ENCODE peak calls at places on chromosomes 16 and 17, in six cellular contexts. One of them, this sample, is unnamed.

GRCh38 chr16:61050547-61050946 is 985.7 kb downstream of the CDH8 start:
- DNase-seq in endothelial cell of umbilical vein: no peak
- DNase-seq in hypothalamus: no peak
- DNase-seq in activated CD4-positive, alpha-beta T cell treated with anti-CD3 and anti-CD28 coated beads for 24 hours: no peak
- DNase-seq in stimulated activated CD4-positive, alpha-beta T cell treated with anti-CD3 and anti-CD28 coated beads, TNF-alpha, amount 100 ng/mL, for 24 hours: no peak
- DNase-seq in stimulated activated CD8-positive, alpha-beta memory T cell treated with anti-CD3 and anti-CD28 coated beads, Interleukin-12 subunit alpha, Interleukin-12 subunit beta, amount 100 ng/mL, for 4 hours: no peak
- DNase-seq in this sample: no peak

GRCh38 chr16:47858333-47859067 is 297.3 kb downstream of the ABCC12 start:
- DNase-seq in endothelial cell of umbilical vein: no peak
- DNase-seq in hypothalamus: no peak
- DNase-seq in activated CD4-positive, alpha-beta T cell treated with anti-CD3 and anti-CD28 coated beads for 24 hours: no peak
- DNase-seq in stimulated activated CD4-positive, alpha-beta T cell treated with anti-CD3 and anti-CD28 coated beads, TNF-alpha, amount 100 ng/mL, for 24 hours: no peak
- DNase-seq in stimulated activated CD8-positive, alpha-beta memory T cell treated with anti-CD3 and anti-CD28 coated beads, Interleukin-12 subunit alpha, Interleukin-12 subunit beta, amount 100 ng/mL, for 4 hours: no peak
- DNase-seq in this sample: no peak

GRCh38 chr17:81307636-81308035 is 12.5 kb upstream of the SLC38A10 start:
- DNase-seq in endothelial cell of umbilical vein: no peak
- DNase-seq in hypothalamus: no peak
- DNase-seq in activated CD4-positive, alpha-beta T cell treated with anti-CD3 and anti-CD28 coated beads for 24 hours: no peak
- DNase-seq in stimulated activated CD4-positive, alpha-beta T cell treated with anti-CD3 and anti-CD28 coated beads, TNF-alpha, amount 100 ng/mL, for 24 hours: no peak
- DNase-seq in stimulated activated CD8-positive, alpha-beta memory T cell treated with anti-CD3 and anti-CD28 coated beads, Interleukin-12 subunit alpha, Interleukin-12 subunit beta, amount 100 ng/mL, for 4 hours: no peak
- DNase-seq in this sample: no peak

GRCh38 chr17:27496501-27496943 is 40.3 kb downstream of the KSR1 start:
- DNase-seq in endothelial cell of umbilical vein: no peak
- DNase-seq in hypothalamus: no peak
- DNase-seq in activated CD4-positive, alpha-beta T cell treated with anti-CD3 and anti-CD28 coated beads for 24 hours: no peak
- DNase-seq in stimulated activated CD4-positive, alpha-beta T cell treated with anti-CD3 and anti-CD28 coated beads, TNF-alpha, amount 100 ng/mL, for 24 hours: no peak
- DNase-seq in stimulated activated CD8-positive, alpha-beta memory T cell treated with anti-CD3 and anti-CD28 coated beads, Interleukin-12 subunit alpha, Interleukin-12 subunit beta, amount 100 ng/mL, for 4 hours: no peak
- DNase-seq in this sample: no peak

GRCh38 chr16:89842471-89843408 is 14.5 kb downstream of the SPIRE2 start:
- DNase-seq in endothelial cell of umbilical vein: peak; percentile 72
- DNase-seq in hypothalamus: no peak
- DNase-seq in activated CD4-positive, alpha-beta T cell treated with anti-CD3 and anti-CD28 coated beads for 24 hours: no peak
- DNase-seq in stimulated activated CD4-positive, alpha-beta T cell treated with anti-CD3 and anti-CD28 coated beads, TNF-alpha, amount 100 ng/mL, for 24 hours: no peak
- DNase-seq in stimulated activated CD8-positive, alpha-beta memory T cell treated with anti-CD3 and anti-CD28 coated beads, Interleukin-12 subunit alpha, Interleukin-12 subunit beta, amount 100 ng/mL, for 4 hours: no peak
- DNase-seq in this sample: no peak

GRCh38 chr17:78034429-78035091 is 76.1 kb downstream of the TNRC6C start:
- DNase-seq in endothelial cell of umbilical vein: peak; percentile 65
- DNase-seq in hypothalamus: no peak
- DNase-seq in activated CD4-positive, alpha-beta T cell treated with anti-CD3 and anti-CD28 coated beads for 24 hours: no peak
- DNase-seq in stimulated activated CD4-positive, alpha-beta T cell treated with anti-CD3 and anti-CD28 coated beads, TNF-alpha, amount 100 ng/mL, for 24 hours: no peak
- DNase-seq in stimulated activated CD8-positive, alpha-beta memory T cell treated with anti-CD3 and anti-CD28 coated beads, Interleukin-12 subunit alpha, Interleukin-12 subunit beta, amount 100 ng/mL, for 4 hours: no peak
- DNase-seq in this sample: no peak

GRCh38 chr17:19755821-19756510 is 7.9 kb upstream of the ALDH3A1 start:
- DNase-seq in endothelial cell of umbilical vein: no peak
- DNase-seq in hypothalamus: no peak
- DNase-seq in activated CD4-positive, alpha-beta T cell treated with anti-CD3 and anti-CD28 coated beads for 24 hours: no peak
- DNase-seq in stimulated activated CD4-positive, alpha-beta T cell treated with anti-CD3 and anti-CD28 coated beads, TNF-alpha, amount 100 ng/mL, for 24 hours: no peak
- DNase-seq in stimulated activated CD8-positive, alpha-beta memory T cell treated with anti-CD3 and anti-CD28 coated beads, Interleukin-12 subunit alpha, Interleukin-12 subunit beta, amount 100 ng/mL, for 4 hours: no peak
- DNase-seq in this sample: no peak

GRCh38 chr17:82835766-82836512 is 3.9 kb downstream of the ZNF750 start:
- DNase-seq in endothelial cell of umbilical vein: no peak
- DNase-seq in hypothalamus: no peak
- DNase-seq in activated CD4-positive, alpha-beta T cell treated with anti-CD3 and anti-CD28 coated beads for 24 hours: no peak
- DNase-seq in stimulated activated CD4-positive, alpha-beta T cell treated with anti-CD3 and anti-CD28 coated beads, TNF-alpha, amount 100 ng/mL, for 24 hours: no peak
- DNase-seq in stimulated activated CD8-positive, alpha-beta memory T cell treated with anti-CD3 and anti-CD28 coated beads, Interleukin-12 subunit alpha, Interleukin-12 subunit beta, amount 100 ng/mL, for 4 hours: no peak
- DNase-seq in this sample: no peak

GRCh38 chr17:8109669-8110455 is 8.5 kb downstream of the ALOXE3 start:
- DNase-seq in endothelial cell of umbilical vein: peak; percentile 28
- DNase-seq in hypothalamus: no peak
- DNase-seq in activated CD4-positive, alpha-beta T cell treated with anti-CD3 and anti-CD28 coated beads for 24 hours: peak; percentile 71
- DNase-seq in stimulated activated CD4-positive, alpha-beta T cell treated with anti-CD3 and anti-CD28 coated beads, TNF-alpha, amount 100 ng/mL, for 24 hours: peak; percentile 63
- DNase-seq in stimulated activated CD8-positive, alpha-beta memory T cell treated with anti-CD3 and anti-CD28 coated beads, Interleukin-12 subunit alpha, Interleukin-12 subunit beta, amount 100 ng/mL, for 4 hours: peak; percentile 63
- DNase-seq in this sample: no peak

GRCh38 chr17:74372426-74372825 is 5.1 kb downstream of the GPR142 start:
- DNase-seq in endothelial cell of umbilical vein: no peak
- DNase-seq in hypothalamus: no peak
- DNase-seq in activated CD4-positive, alpha-beta T cell treated with anti-CD3 and anti-CD28 coated beads for 24 hours: no peak
- DNase-seq in stimulated activated CD4-positive, alpha-beta T cell treated with anti-CD3 and anti-CD28 coated beads, TNF-alpha, amount 100 ng/mL, for 24 hours: no peak
- DNase-seq in stimulated activated CD8-positive, alpha-beta memory T cell treated with anti-CD3 and anti-CD28 coated beads, Interleukin-12 subunit alpha, Interleukin-12 subunit beta, amount 100 ng/mL, for 4 hours: no peak
- DNase-seq in this sample: no peak

GRCh38 chr16:57720142-57720575 is 15.4 kb upstream of the KATNB1 start:
- DNase-seq in endothelial cell of umbilical vein: peak; percentile 53
- DNase-seq in hypothalamus: peak; percentile 14
- DNase-seq in activated CD4-positive, alpha-beta T cell treated with anti-CD3 and anti-CD28 coated beads for 24 hours: no peak
- DNase-seq in stimulated activated CD4-positive, alpha-beta T cell treated with anti-CD3 and anti-CD28 coated beads, TNF-alpha, amount 100 ng/mL, for 24 hours: no peak
- DNase-seq in stimulated activated CD8-positive, alpha-beta memory T cell treated with anti-CD3 and anti-CD28 coated beads, Interleukin-12 subunit alpha, Interleukin-12 subunit beta, amount 100 ng/mL, for 4 hours: no peak
- DNase-seq in this sample: no peak

GRCh38 chr16:87165885-87166284 is 151.3 kb downstream of the C16orf95 start:
- DNase-seq in endothelial cell of umbilical vein: no peak
- DNase-seq in hypothalamus: no peak
- DNase-seq in activated CD4-positive, alpha-beta T cell treated with anti-CD3 and anti-CD28 coated beads for 24 hours: no peak
- DNase-seq in stimulated activated CD4-positive, alpha-beta T cell treated with anti-CD3 and anti-CD28 coated beads, TNF-alpha, amount 100 ng/mL, for 24 hours: no peak
- DNase-seq in stimulated activated CD8-positive, alpha-beta memory T cell treated with anti-CD3 and anti-CD28 coated beads, Interleukin-12 subunit alpha, Interleukin-12 subunit beta, amount 100 ng/mL, for 4 hours: no peak
- DNase-seq in this sample: no peak

GRCh38 chr17:37188157-37188556 is 187.6 kb upstream of the C17orf78 start:
- DNase-seq in endothelial cell of umbilical vein: no peak
- DNase-seq in hypothalamus: no peak
- DNase-seq in activated CD4-positive, alpha-beta T cell treated with anti-CD3 and anti-CD28 coated beads for 24 hours: no peak
- DNase-seq in stimulated activated CD4-positive, alpha-beta T cell treated with anti-CD3 and anti-CD28 coated beads, TNF-alpha, amount 100 ng/mL, for 24 hours: no peak
- DNase-seq in stimulated activated CD8-positive, alpha-beta memory T cell treated with anti-CD3 and anti-CD28 coated beads, Interleukin-12 subunit alpha, Interleukin-12 subunit beta, amount 100 ng/mL, for 4 hours: no peak
- DNase-seq in this sample: no peak

GRCh38 chr17:69574257-69575197 is 160.0 kb downstream of the MAP2K6 start:
- DNase-seq in endothelial cell of umbilical vein: peak; percentile 61
- DNase-seq in hypothalamus: no peak
- DNase-seq in activated CD4-positive, alpha-beta T cell treated with anti-CD3 and anti-CD28 coated beads for 24 hours: no peak
- DNase-seq in stimulated activated CD4-positive, alpha-beta T cell treated with anti-CD3 and anti-CD28 coated beads, TNF-alpha, amount 100 ng/mL, for 24 hours: no peak
- DNase-seq in stimulated activated CD8-positive, alpha-beta memory T cell treated with anti-CD3 and anti-CD28 coated beads, Interleukin-12 subunit alpha, Interleukin-12 subunit beta, amount 100 ng/mL, for 4 hours: no peak
- DNase-seq in this sample: no peak

GRCh38 chr17:6421700-6422604 is 13.0 kb downstream of the AIPL1 start:
- DNase-seq in endothelial cell of umbilical vein: peak; percentile 51
- DNase-seq in hypothalamus: peak; percentile 31
- DNase-seq in activated CD4-positive, alpha-beta T cell treated with anti-CD3 and anti-CD28 coated beads for 24 hours: peak; percentile 65
- DNase-seq in stimulated activated CD4-positive, alpha-beta T cell treated with anti-CD3 and anti-CD28 coated beads, TNF-alpha, amount 100 ng/mL, for 24 hours: peak; percentile 61
- DNase-seq in stimulated activated CD8-positive, alpha-beta memory T cell treated with anti-CD3 and anti-CD28 coated beads, Interleukin-12 subunit alpha, Interleukin-12 subunit beta, amount 100 ng/mL, for 4 hours: peak; percentile 37
- DNase-seq in this sample: no peak

GRCh38 chr16:81261049-81261648 is 22.7 kb downstream of the BCO1 start:
- DNase-seq in endothelial cell of umbilical vein: peak; percentile 30
- DNase-seq in hypothalamus: no peak
- DNase-seq in activated CD4-positive, alpha-beta T cell treated with anti-CD3 and anti-CD28 coated beads for 24 hours: peak; percentile 18
- DNase-seq in stimulated activated CD4-positive, alpha-beta T cell treated with anti-CD3 and anti-CD28 coated beads, TNF-alpha, amount 100 ng/mL, for 24 hours: no peak
- DNase-seq in stimulated activated CD8-positive, alpha-beta memory T cell treated with anti-CD3 and anti-CD28 coated beads, Interleukin-12 subunit alpha, Interleukin-12 subunit beta, amount 100 ng/mL, for 4 hours: no peak
- DNase-seq in this sample: no peak

GRCh38 chr16:28179354-28179753 is 32.4 kb downstream of the XPO6 start:
- DNase-seq in endothelial cell of umbilical vein: no peak
- DNase-seq in hypothalamus: no peak
- DNase-seq in activated CD4-positive, alpha-beta T cell treated with anti-CD3 and anti-CD28 coated beads for 24 hours: no peak
- DNase-seq in stimulated activated CD4-positive, alpha-beta T cell treated with anti-CD3 and anti-CD28 coated beads, TNF-alpha, amount 100 ng/mL, for 24 hours: no peak
- DNase-seq in stimulated activated CD8-positive, alpha-beta memory T cell treated with anti-CD3 and anti-CD28 coated beads, Interleukin-12 subunit alpha, Interleukin-12 subunit beta, amount 100 ng/mL, for 4 hours: no peak
- DNase-seq in this sample: no peak

GRCh38 chr16:68658258-68658973 is 13.3 kb downstream of the CDH3 start:
- DNase-seq in endothelial cell of umbilical vein: no peak
- DNase-seq in hypothalamus: no peak
- DNase-seq in activated CD4-positive, alpha-beta T cell treated with anti-CD3 and anti-CD28 coated beads for 24 hours: no peak
- DNase-seq in stimulated activated CD4-positive, alpha-beta T cell treated with anti-CD3 and anti-CD28 coated beads, TNF-alpha, amount 100 ng/mL, for 24 hours: no peak
- DNase-seq in stimulated activated CD8-positive, alpha-beta memory T cell treated with anti-CD3 and anti-CD28 coated beads, Interleukin-12 subunit alpha, Interleukin-12 subunit beta, amount 100 ng/mL, for 4 hours: no peak
- DNase-seq in this sample: no peak

GRCh38 chr17:804541-805435 is 22.6 kb downstream of the MRM3 start:
- DNase-seq in endothelial cell of umbilical vein: no peak
- DNase-seq in hypothalamus: no peak
- DNase-seq in activated CD4-positive, alpha-beta T cell treated with anti-CD3 and anti-CD28 coated beads for 24 hours: no peak
- DNase-seq in stimulated activated CD4-positive, alpha-beta T cell treated with anti-CD3 and anti-CD28 coated beads, TNF-alpha, amount 100 ng/mL, for 24 hours: no peak
- DNase-seq in stimulated activated CD8-positive, alpha-beta memory T cell treated with anti-CD3 and anti-CD28 coated beads, Interleukin-12 subunit alpha, Interleukin-12 subunit beta, amount 100 ng/mL, for 4 hours: no peak
- DNase-seq in this sample: no peak

GRCh38 chr16:52569296-52569695 is 22.4 kb upstream of the TOX3 start:
- DNase-seq in endothelial cell of umbilical vein: no peak
- DNase-seq in hypothalamus: no peak
- DNase-seq in activated CD4-positive, alpha-beta T cell treated with anti-CD3 and anti-CD28 coated beads for 24 hours: no peak
- DNase-seq in stimulated activated CD4-positive, alpha-beta T cell treated with anti-CD3 and anti-CD28 coated beads, TNF-alpha, amount 100 ng/mL, for 24 hours: no peak
- DNase-seq in stimulated activated CD8-positive, alpha-beta memory T cell treated with anti-CD3 and anti-CD28 coated beads, Interleukin-12 subunit alpha, Interleukin-12 subunit beta, amount 100 ng/mL, for 4 hours: no peak
- DNase-seq in this sample: no peak

GRCh38 chr16:11111166-11111565 is 144.8 kb downstream of the SOCS1 start:
- DNase-seq in endothelial cell of umbilical vein: no peak
- DNase-seq in hypothalamus: no peak
- DNase-seq in activated CD4-positive, alpha-beta T cell treated with anti-CD3 and anti-CD28 coated beads for 24 hours: no peak
- DNase-seq in stimulated activated CD4-positive, alpha-beta T cell treated with anti-CD3 and anti-CD28 coated beads, TNF-alpha, amount 100 ng/mL, for 24 hours: no peak
- DNase-seq in stimulated activated CD8-positive, alpha-beta memory T cell treated with anti-CD3 and anti-CD28 coated beads, Interleukin-12 subunit alpha, Interleukin-12 subunit beta, amount 100 ng/mL, for 4 hours: no peak
- DNase-seq in this sample: no peak

GRCh38 chr17:55873017-55873758 is 122.3 kb downstream of the PCTP start:
- DNase-seq in endothelial cell of umbilical vein: no peak
- DNase-seq in hypothalamus: no peak
- DNase-seq in activated CD4-positive, alpha-beta T cell treated with anti-CD3 and anti-CD28 coated beads for 24 hours: no peak
- DNase-seq in stimulated activated CD4-positive, alpha-beta T cell treated with anti-CD3 and anti-CD28 coated beads, TNF-alpha, amount 100 ng/mL, for 24 hours: no peak
- DNase-seq in stimulated activated CD8-positive, alpha-beta memory T cell treated with anti-CD3 and anti-CD28 coated beads, Interleukin-12 subunit alpha, Interleukin-12 subunit beta, amount 100 ng/mL, for 4 hours: no peak
- DNase-seq in this sample: no peak

GRCh38 chr17:82076785-82077591 is 11.4 kb upstream of the DUS1L start:
- DNase-seq in endothelial cell of umbilical vein: no peak
- DNase-seq in hypothalamus: no peak
- DNase-seq in activated CD4-positive, alpha-beta T cell treated with anti-CD3 and anti-CD28 coated beads for 24 hours: no peak
- DNase-seq in stimulated activated CD4-positive, alpha-beta T cell treated with anti-CD3 and anti-CD28 coated beads, TNF-alpha, amount 100 ng/mL, for 24 hours: no peak
- DNase-seq in stimulated activated CD8-positive, alpha-beta memory T cell treated with anti-CD3 and anti-CD28 coated beads, Interleukin-12 subunit alpha, Interleukin-12 subunit beta, amount 100 ng/mL, for 4 hours: no peak
- DNase-seq in this sample: no peak

GRCh38 chr17:81815646-81815985 is 11.7 kb downstream of the GCGR start:
- DNase-seq in endothelial cell of umbilical vein: no peak
- DNase-seq in hypothalamus: no peak
- DNase-seq in activated CD4-positive, alpha-beta T cell treated with anti-CD3 and anti-CD28 coated beads for 24 hours: no peak
- DNase-seq in stimulated activated CD4-positive, alpha-beta T cell treated with anti-CD3 and anti-CD28 coated beads, TNF-alpha, amount 100 ng/mL, for 24 hours: no peak
- DNase-seq in stimulated activated CD8-positive, alpha-beta memory T cell treated with anti-CD3 and anti-CD28 coated beads, Interleukin-12 subunit alpha, Interleukin-12 subunit beta, amount 100 ng/mL, for 4 hours: no peak
- DNase-seq in this sample: no peak

GRCh38 chr16:82949016-82949415 is 322.2 kb downstream of the CDH13 start:
- DNase-seq in endothelial cell of umbilical vein: no peak
- DNase-seq in hypothalamus: no peak
- DNase-seq in activated CD4-positive, alpha-beta T cell treated with anti-CD3 and anti-CD28 coated beads for 24 hours: no peak
- DNase-seq in stimulated activated CD4-positive, alpha-beta T cell treated with anti-CD3 and anti-CD28 coated beads, TNF-alpha, amount 100 ng/mL, for 24 hours: no peak
- DNase-seq in stimulated activated CD8-positive, alpha-beta memory T cell treated with anti-CD3 and anti-CD28 coated beads, Interleukin-12 subunit alpha, Interleukin-12 subunit beta, amount 100 ng/mL, for 4 hours: no peak
- DNase-seq in this sample: no peak

GRCh38 chr16:85110105-85110504 is 2.2 kb downstream of the CIBAR2 start:
- DNase-seq in endothelial cell of umbilical vein: no peak
- DNase-seq in hypothalamus: no peak
- DNase-seq in activated CD4-positive, alpha-beta T cell treated with anti-CD3 and anti-CD28 coated beads for 24 hours: no peak
- DNase-seq in stimulated activated CD4-positive, alpha-beta T cell treated with anti-CD3 and anti-CD28 coated beads, TNF-alpha, amount 100 ng/mL, for 24 hours: no peak
- DNase-seq in stimulated activated CD8-positive, alpha-beta memory T cell treated with anti-CD3 and anti-CD28 coated beads, Interleukin-12 subunit alpha, Interleukin-12 subunit beta, amount 100 ng/mL, for 4 hours: no peak
- DNase-seq in this sample: no peak

GRCh38 chr16:11224096-11224893 is 31.7 kb downstream of the SOCS1 start:
- DNase-seq in endothelial cell of umbilical vein: no peak
- DNase-seq in hypothalamus: no peak
- DNase-seq in activated CD4-positive, alpha-beta T cell treated with anti-CD3 and anti-CD28 coated beads for 24 hours: peak; percentile 36
- DNase-seq in stimulated activated CD4-positive, alpha-beta T cell treated with anti-CD3 and anti-CD28 coated beads, TNF-alpha, amount 100 ng/mL, for 24 hours: peak; percentile 26
- DNase-seq in stimulated activated CD8-positive, alpha-beta memory T cell treated with anti-CD3 and anti-CD28 coated beads, Interleukin-12 subunit alpha, Interleukin-12 subunit beta, amount 100 ng/mL, for 4 hours: peak; percentile 26
- DNase-seq in this sample: no peak

GRCh38 chr17:57735707-57736106 is 9.4 kb downstream of the CCDC182 start:
- DNase-seq in endothelial cell of umbilical vein: no peak
- DNase-seq in hypothalamus: no peak
- DNase-seq in activated CD4-positive, alpha-beta T cell treated with anti-CD3 and anti-CD28 coated beads for 24 hours: no peak
- DNase-seq in stimulated activated CD4-positive, alpha-beta T cell treated with anti-CD3 and anti-CD28 coated beads, TNF-alpha, amount 100 ng/mL, for 24 hours: no peak
- DNase-seq in stimulated activated CD8-positive, alpha-beta memory T cell treated with anti-CD3 and anti-CD28 coated beads, Interleukin-12 subunit alpha, Interleukin-12 subunit beta, amount 100 ng/mL, for 4 hours: no peak
- DNase-seq in this sample: no peak

GRCh38 chr17:73341350-73342056 is 29.7 kb upstream of the CDC42EP4 start:
- DNase-seq in endothelial cell of umbilical vein: no peak
- DNase-seq in hypothalamus: no peak
- DNase-seq in activated CD4-positive, alpha-beta T cell treated with anti-CD3 and anti-CD28 coated beads for 24 hours: no peak
- DNase-seq in stimulated activated CD4-positive, alpha-beta T cell treated with anti-CD3 and anti-CD28 coated beads, TNF-alpha, amount 100 ng/mL, for 24 hours: no peak
- DNase-seq in stimulated activated CD8-positive, alpha-beta memory T cell treated with anti-CD3 and anti-CD28 coated beads, Interleukin-12 subunit alpha, Interleukin-12 subunit beta, amount 100 ng/mL, for 4 hours: no peak
- DNase-seq in this sample: no peak

GRCh38 chr17:29613371-29613837 is 9.3 kb downstream of the CORO6 start:
- DNase-seq in endothelial cell of umbilical vein: peak; percentile 90
- DNase-seq in hypothalamus: peak; percentile 77
- DNase-seq in activated CD4-positive, alpha-beta T cell treated with anti-CD3 and anti-CD28 coated beads for 24 hours: peak; percentile 94
- DNase-seq in stimulated activated CD4-positive, alpha-beta T cell treated with anti-CD3 and anti-CD28 coated beads, TNF-alpha, amount 100 ng/mL, for 24 hours: peak; percentile 87
- DNase-seq in stimulated activated CD8-positive, alpha-beta memory T cell treated with anti-CD3 and anti-CD28 coated beads, Interleukin-12 subunit alpha, Interleukin-12 subunit beta, amount 100 ng/mL, for 4 hours: peak; percentile 84
- DNase-seq in this sample: peak; percentile 50